ENCODE peak calls at places on chromosomes 3 and 15, in five cellular contexts. N is esophagus squamous epithelium, D is thoracic aorta, I is mucosa of descending colon, U is cardiac muscle cell. R is an unnamed sample. For H3K9me3, the result is how much of the 10 kb centered on the place peaks cover.

GRCh38 chr3:9782777-9783176 is 9.5 kb downstream of the TADA3 start:
- DNase-seq in N (no peak), D (no peak), I (no peak), U (no peak), R (no peak)

GRCh38 chr3:194139085-194139976 is 3.4 kb downstream of the HES1 start:
- DNase-seq in N (no peak), D (no peak), I (peak), U (peak), R (peak)

GRCh38 chr15:35618260-35619188 is 72.6 kb upstream of the DPH6 start:
- DNase-seq in N (no peak), D (no peak), I (no peak), U (no peak), R (no peak)

GRCh38 chr3:55629432-55629831 is 142.3 kb upstream of the WNT5A start:
- DNase-seq in N (no peak), D (no peak), I (peak), U (peak), R (peak)

GRCh38 chr3:52773361-52774065 is 2.8 kb upstream of the NEK4 start:
- DNase-seq in N (no peak), D (no peak), I (peak), U (no peak), R (no peak)

GRCh38 chr3:171155122-171155700 is 128.7 kb upstream of the SLC2A2 start:
- DNase-seq in N (no peak), D (no peak), I (no peak), U (no peak), R (no peak)

GRCh38 chr3:8938021-8938420 is 25.3 kb downstream of the RAD18 start:
- DNase-seq in N (no peak), D (no peak), I (no peak), U (peak), R (no peak)

GRCh38 chr3:195189821-195190220 is 81.1 kb downstream of the XXYLT1 start:
- DNase-seq in N (no peak), D (no peak), I (no peak), U (no peak), R (no peak)

GRCh38 chr15:69616558-69616957 is 163.9 kb downstream of the RPLP1 start:
- DNase-seq in N (no peak), D (no peak), I (no peak), U (no peak), R (no peak)

GRCh38 chr15:49492834-49493233 is 69.8 kb downstream of the FGF7 start:
- DNase-seq in N (no peak), D (no peak), I (no peak), U (no peak), R (no peak)

GRCh38 chr3:32973982-32974381 is 22.5 kb downstream of the CCR4 start:
- DNase-seq in N (no peak), D (no peak), I (no peak), U (no peak), R (no peak)

GRCh38 chr3:46721009-46721408 is 3.3 kb upstream of the PRSS50 start:
- DNase-seq in N (no peak), D (no peak), I (no peak), U (no peak), R (no peak)

GRCh38 chr3:143078883-143079282 is 40.7 kb upstream of the CHST2 start:
- DNase-seq in N (no peak), D (no peak), I (no peak), U (no peak), R (no peak)

GRCh38 chr3:185976977-185977678 is 39.3 kb upstream of the TRA2B start:
- DNase-seq in N (no peak), D (no peak), I (peak), U (peak), R (peak)

GRCh38 chr15:22949074-22949547 is 31.1 kb downstream of the CYFIP1 start:
- DNase-seq in N (no peak), D (no peak), I (no peak), U (peak), R (no peak)

GRCh38 chr3:66473637-66474036 is 27.2 kb downstream of the LRIG1 start:
- DNase-seq in N (no peak), D (no peak), I (no peak), U (no peak), R (no peak)

GRCh38 chr15:70342141-70342540 is 244.4 kb upstream of the TLE3 start:
- DNase-seq in N (no peak), D (no peak), I (no peak), U (no peak), R (peak)

GRCh38 chr15:66252411-66253295 is 897 bp downstream of the MEGF11 start:
- DNase-seq in N (no peak), D (no peak), I (no peak), U (peak), R (peak)

GRCh38 chr15:51022206-51022605 is 72.5 kb downstream of the TNFAIP8L3 start:
- DNase-seq in N (no peak), D (no peak), I (no peak), U (no peak), R (no peak)

GRCh38 chr15:38076806-38077205 is 142.4 kb downstream of the TMCO5A start:
- DNase-seq in N (no peak), D (no peak), I (peak), U (no peak), R (no peak)

GRCh38 chr3:56989434-56990294 is 70.8 kb upstream of the SPATA12 start:
- DNase-seq in N (no peak), D (no peak), I (peak), U (no peak), R (no peak)

GRCh38 chr15:46304320-46304719 is 669.5 kb downstream of the SQOR start:
- DNase-seq in N (no peak), D (no peak), I (no peak), U (peak), R (no peak)

GRCh38 chr3:49238274-49239127 is 38.5 kb downstream of the C3orf62 start:
- DNase-seq in N (no peak), D (no peak), I (no peak), U (peak), R (no peak)

GRCh38 chr15:33314115-33314514 is 3.3 kb downstream of the RYR3 start:
- DNase-seq in N (no peak), D (no peak), I (no peak), U (no peak), R (no peak)

GRCh38 chr15:33310481-33311311 is at the start of gene RYR3:
- DNase-seq in N (no peak), D (no peak), I (no peak), U (peak), R (no peak)

GRCh38 chr15:33313491-33313890 is 2.7 kb downstream of the RYR3 start:
- DNase-seq in N (no peak), D (no peak), I (no peak), U (no peak), R (no peak)

GRCh38 chr15:33311312-33311971 is 675 bp downstream of the RYR3 start:
- DNase-seq in N (no peak), D (no peak), I (peak), U (peak), R (no peak)

DNA sequence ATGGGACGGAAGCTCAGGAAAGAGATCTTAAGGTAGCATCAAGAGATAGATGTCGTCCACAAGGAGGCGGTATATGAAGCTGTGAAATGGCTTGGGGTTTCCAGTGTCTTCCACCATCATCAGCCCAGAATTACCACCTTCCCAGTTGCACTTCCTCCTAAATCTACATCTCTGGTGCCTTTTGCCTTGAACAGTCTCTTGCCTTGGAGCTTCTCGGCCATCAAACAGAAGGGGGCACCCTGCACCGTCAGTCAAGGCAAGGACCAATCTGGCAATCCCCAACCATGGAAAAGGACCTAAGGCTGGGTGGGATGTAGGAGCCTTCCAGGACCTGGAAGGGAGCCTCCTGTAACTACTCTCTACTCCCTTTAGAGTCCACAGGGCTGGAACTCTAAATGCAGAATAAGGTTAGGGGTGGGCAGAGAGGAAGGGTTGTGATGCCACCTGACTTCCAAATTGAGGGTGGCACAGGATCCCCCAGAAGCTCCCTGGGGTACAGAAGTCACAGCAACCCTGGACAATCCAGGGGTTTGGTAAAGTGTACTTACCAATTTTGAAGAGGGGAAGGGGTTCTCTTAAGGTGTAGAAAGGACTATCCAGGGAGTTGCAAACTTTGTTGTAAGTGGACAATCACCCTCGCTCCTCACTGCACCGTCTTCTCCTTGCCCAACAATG is 1.0 kb upstream of the RYR3 start:
- DNase-seq in N (no peak), D (no peak), I (no peak), U (peak), R (no peak)
- TF ChIP-seq CTCF in N (peak), D (peak), I (no peak), U (peak), R (no peak)

GRCh38 chr3:6532101-6532500 is 328.8 kb upstream of the GRM7 start:
- DNase-seq in N (no peak), D (no peak), I (no peak), U (no peak), R (no peak)

GRCh38 chr3:6528951-6529350 is 332.0 kb upstream of the GRM7 start:
- DNase-seq in N (no peak), D (no peak), I (no peak), U (no peak), R (no peak)

GRCh38 chr3:6526861-6527260 is 334.1 kb upstream of the GRM7 start:
- DNase-seq in N (no peak), D (no peak), I (no peak), U (no peak), R (no peak)

GRCh38 chr3:6524479-6524878 is 336.4 kb upstream of the GRM7 start:
- DNase-seq in N (no peak), D (no peak), I (no peak), U (peak), R (no peak)

DNA sequence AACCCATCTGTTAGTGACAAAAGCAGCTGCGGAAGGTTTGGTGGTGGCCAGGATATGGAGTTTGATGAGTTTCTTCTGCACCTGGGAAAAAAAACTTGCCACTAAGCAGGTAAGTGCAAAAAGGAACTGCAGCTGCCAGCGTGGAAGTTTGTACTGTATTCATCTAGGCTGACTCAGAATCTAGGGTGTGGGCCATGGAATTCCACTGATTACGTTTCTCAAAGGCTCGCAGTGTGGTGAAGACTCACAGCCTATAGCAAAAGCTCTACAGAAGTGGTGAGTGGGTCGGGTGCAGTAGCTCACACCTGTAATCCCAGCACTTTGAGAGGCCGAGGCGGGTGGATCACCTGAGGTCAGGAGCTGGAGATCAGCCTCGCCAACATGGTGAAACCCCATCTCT is 334.6 kb upstream of the GRM7 start:
- DNase-seq in N (no peak), D (no peak), I (no peak), U (no peak), R (no peak)
- H3K9me3 ChIP-seq in N (under half), D (under half), I (under half), U (under half), R (under half)

GRCh38 chr3:122230174-122230573 is 46.7 kb downstream of the CASR start:
- DNase-seq in N (no peak), D (no peak), I (no peak), U (no peak), R (no peak)
- H3K4me3 ChIP-seq in N (no peak), D (no peak), I (no peak), U (no peak), R (no peak)

GRCh38 chr3:102691507-102691906 is 256.7 kb downstream of the ZPLD1 start:
- DNase-seq in N (no peak), D (no peak), I (no peak), U (no peak), R (no peak)

GRCh38 chr3:102682761-102683160 is 247.9 kb downstream of the ZPLD1 start:
- DNase-seq in N (no peak), D (no peak), I (no peak), U (no peak), R (no peak)

GRCh38 chr3:102688556-102688930 is 253.7 kb downstream of the ZPLD1 start:
- DNase-seq in N (no peak), D (no peak), I (no peak), U (no peak), R (no peak)

GRCh38 chr3:102686792-102687191 is 252.0 kb downstream of the ZPLD1 start:
- DNase-seq in N (no peak), D (no peak), I (no peak), U (no peak), R (no peak)

GRCh38 chr3:102687851-102688555 is 253.2 kb downstream of the ZPLD1 start:
- DNase-seq in N (no peak), D (no peak), I (no peak), U (no peak), R (no peak)
- TF ChIP-seq CTCF in N (no peak), D (no peak), I (no peak), U (no peak), R (no peak)

DNA sequence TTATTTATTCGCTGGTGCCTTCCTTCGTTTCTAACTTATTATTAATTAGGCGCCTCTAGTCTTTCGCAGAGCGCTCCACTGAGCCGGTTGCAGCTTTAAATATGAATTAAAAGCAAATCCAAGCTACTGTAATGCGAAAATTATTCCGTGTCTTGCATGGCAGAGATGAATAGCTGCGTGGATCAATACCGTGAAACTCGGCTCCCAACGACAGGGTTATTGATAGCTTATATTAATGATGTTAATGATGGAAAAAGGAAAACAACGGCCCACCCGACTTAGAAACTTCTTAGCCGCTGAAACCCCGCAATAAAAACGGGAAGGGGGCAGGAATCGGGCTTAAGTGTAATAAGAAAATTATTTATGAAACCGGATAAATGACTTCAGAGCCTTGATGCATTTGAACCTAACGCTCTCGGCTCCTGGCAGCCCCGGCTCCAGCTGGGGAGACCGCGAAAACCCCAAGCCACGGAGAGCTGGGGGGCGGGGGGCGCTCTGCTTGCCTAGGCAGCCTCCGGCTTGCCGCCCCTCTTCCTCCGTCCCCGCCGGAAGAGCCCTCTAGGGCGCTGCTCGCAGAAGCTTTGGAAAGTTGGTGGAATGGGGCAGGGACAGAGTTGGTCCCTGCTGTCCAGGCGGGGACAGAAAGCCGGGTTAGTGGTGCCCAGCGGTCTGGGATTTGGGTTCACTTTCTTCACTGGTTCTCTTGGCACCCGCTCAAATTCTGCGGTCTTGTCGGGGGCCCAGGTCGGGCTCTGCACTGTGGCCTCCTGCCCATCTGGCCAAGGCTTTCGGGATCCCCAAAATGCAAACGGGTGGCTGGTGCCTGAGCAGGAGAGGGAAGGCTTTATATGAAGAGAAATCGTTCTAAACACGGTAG is 7.7 kb upstream of the ONECUT1 start:
- DNase-seq in N (no peak), D (no peak), I (no peak), U (no peak), R (no peak)
- H3K9me3 ChIP-seq in N (under half), D (under half), I (under half), U (under half), R (under half)

GRCh38 chr3:181723568-181724431 is 12.1 kb downstream of the SOX2 start:
- DNase-seq in N (no peak), D (no peak), I (no peak), U (no peak), R (no peak)
- H3K4me3 ChIP-seq in N (peak), D (no peak), I (no peak), U (no peak), R (no peak)

GRCh38 chr15:75659141-75659771 is 11.5 kb downstream of the SNX33 start:
- DNase-seq in N (no peak), D (no peak), I (no peak), U (no peak), R (no peak)

GRCh38 chr15:75662823-75663519 is 15.3 kb downstream of the SNX33 start:
- DNase-seq in N (no peak), D (no peak), I (no peak), U (no peak), R (no peak)

GRCh38 chr15:75659928-75660645 is 12.4 kb downstream of the SNX33 start:
- DNase-seq in N (no peak), D (no peak), I (no peak), U (no peak), R (no peak)

GRCh38 chr15:75661779-75662140 is 14.0 kb downstream of the SNX33 start:
- DNase-seq in N (no peak), D (no peak), I (no peak), U (no peak), R (no peak)

DNA sequence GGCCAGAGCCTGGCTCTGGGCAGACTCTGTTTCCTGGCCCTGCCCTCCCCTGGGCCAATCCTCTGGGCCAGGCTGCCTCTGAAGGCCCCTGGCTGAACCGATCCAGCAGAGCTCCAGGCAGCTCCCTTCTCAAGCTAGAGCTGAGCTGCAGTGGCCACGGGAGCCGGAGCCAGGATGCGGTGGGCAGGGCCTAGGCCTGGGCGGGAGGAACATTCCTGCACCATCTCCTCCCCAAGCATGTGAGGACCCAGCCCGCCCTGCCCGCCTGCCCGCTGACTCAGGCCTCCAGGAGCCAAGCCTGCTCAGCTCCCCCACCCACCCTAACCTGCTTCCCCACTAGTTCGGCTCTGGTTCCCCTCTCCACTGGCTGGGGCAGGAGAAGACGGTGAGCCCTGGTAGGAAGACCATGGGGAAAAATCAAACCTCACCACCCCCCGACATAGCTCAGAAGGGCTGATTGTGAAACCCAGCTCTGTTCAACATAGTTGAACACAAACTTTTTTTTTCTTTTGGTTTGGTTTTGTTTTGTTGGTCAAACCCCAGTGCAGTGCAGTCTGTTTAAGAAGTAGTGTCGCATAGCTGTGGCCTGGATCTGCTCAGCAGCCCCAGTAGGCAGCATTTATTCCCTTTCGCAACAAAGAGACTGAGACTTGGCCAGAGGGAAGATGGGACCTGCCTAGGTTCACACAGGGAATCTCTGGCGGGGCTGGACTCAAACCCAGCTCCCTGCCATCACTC is 13.5 kb downstream of the SNX33 start:
- DNase-seq in N (peak), D (peak), I (peak), U (no peak), R (no peak)
- TF ChIP-seq CTCF in N (no peak), D (no peak), I (no peak), U (no peak), R (no peak)

R was measured in pancreas.